ENCODE peak calls at places on chromosomes 7 and 10, in ten cellular contexts. One of them, this sample, is unnamed.
A peak's percentile ranks its signal among the peaks of the same experiment; 100 is the strongest.

GRCh38 chr7:74289660-74290589 is 718 bp downstream of the CLIP2 start:
- DNase-seq in HepG2: no peak
- DNase-seq in progenitor cell of endocrine pancreas: no peak
- DNase-seq in vagina: no peak
- DNase-seq in BJ: no peak
- DNase-seq in GM12865: peak; percentile 44
- DNase-seq in WTC11: no peak
- DNase-seq in AG04450: no peak
- DNase-seq in thoracic aorta: no peak
- DNase-seq in osteocyte: no peak
- DNase-seq in this sample: no peak

GRCh38 chr7:20785211-20786048 is 1.3 kb downstream of the SP8 start:
- DNase-seq in HepG2: no peak
- DNase-seq in progenitor cell of endocrine pancreas: no peak
- DNase-seq in vagina: no peak
- DNase-seq in BJ: no peak
- DNase-seq in GM12865: no peak
- DNase-seq in WTC11: peak; percentile 50
- DNase-seq in AG04450: no peak
- DNase-seq in thoracic aorta: no peak
- DNase-seq in osteocyte: no peak
- DNase-seq in this sample: no peak

GRCh38 chr10:62885656-62886461 is 69.7 kb upstream of the EGR2 start:
- DNase-seq in HepG2: peak; percentile 15
- DNase-seq in progenitor cell of endocrine pancreas: no peak
- DNase-seq in vagina: no peak
- DNase-seq in BJ: no peak
- DNase-seq in GM12865: no peak
- DNase-seq in WTC11: no peak
- DNase-seq in AG04450: no peak
- DNase-seq in thoracic aorta: no peak
- DNase-seq in osteocyte: no peak
- DNase-seq in this sample: no peak

GRCh38 chr10:34731885-34732701 is 83.0 kb downstream of the PARD3 start:
- DNase-seq in HepG2: no peak
- DNase-seq in progenitor cell of endocrine pancreas: no peak
- DNase-seq in vagina: no peak
- DNase-seq in BJ: no peak
- DNase-seq in GM12865: no peak
- DNase-seq in WTC11: no peak
- DNase-seq in AG04450: no peak
- DNase-seq in thoracic aorta: no peak
- DNase-seq in osteocyte: no peak
- DNase-seq in this sample: no peak

GRCh38 chr7:74372060-74372408 is 81.7 kb upstream of the GTF2IRD1 start:
- DNase-seq in HepG2: no peak
- DNase-seq in progenitor cell of endocrine pancreas: no peak
- DNase-seq in vagina: no peak
- DNase-seq in BJ: no peak
- DNase-seq in GM12865: no peak
- DNase-seq in WTC11: no peak
- DNase-seq in AG04450: no peak
- DNase-seq in thoracic aorta: no peak
- DNase-seq in osteocyte: no peak
- DNase-seq in this sample: no peak

GRCh38 chr10:16996530-16996964 is 133.1 kb downstream of the CUBN start:
- DNase-seq in HepG2: no peak
- DNase-seq in progenitor cell of endocrine pancreas: no peak
- DNase-seq in vagina: no peak
- DNase-seq in BJ: no peak
- DNase-seq in GM12865: no peak
- DNase-seq in WTC11: no peak
- DNase-seq in AG04450: no peak
- DNase-seq in thoracic aorta: no peak
- DNase-seq in osteocyte: no peak
- DNase-seq in this sample: no peak

GRCh38 chr7:102203218-102203617 is 83.5 kb upstream of the SH2B2 start:
- DNase-seq in HepG2: no peak
- DNase-seq in progenitor cell of endocrine pancreas: no peak
- DNase-seq in vagina: no peak
- DNase-seq in BJ: no peak
- DNase-seq in GM12865: no peak
- DNase-seq in WTC11: no peak
- DNase-seq in AG04450: no peak
- DNase-seq in thoracic aorta: no peak
- DNase-seq in osteocyte: no peak
- DNase-seq in this sample: no peak

GRCh38 chr10:124020871-124021823 is 72.3 kb downstream of the CHST15 start:
- DNase-seq in HepG2: no peak
- DNase-seq in progenitor cell of endocrine pancreas: no peak
- DNase-seq in vagina: no peak
- DNase-seq in BJ: no peak
- DNase-seq in GM12865: no peak
- DNase-seq in WTC11: no peak
- DNase-seq in AG04450: no peak
- DNase-seq in thoracic aorta: no peak
- DNase-seq in osteocyte: no peak
- DNase-seq in this sample: no peak

GRCh38 chr7:5525271-5526189 is 101.9 kb upstream of the TNRC18 start:
- DNase-seq in HepG2: peak; percentile 39
- DNase-seq in progenitor cell of endocrine pancreas: no peak
- DNase-seq in vagina: no peak
- DNase-seq in BJ: no peak
- DNase-seq in GM12865: peak; percentile 90
- DNase-seq in WTC11: no peak
- DNase-seq in AG04450: no peak
- DNase-seq in thoracic aorta: no peak
- DNase-seq in osteocyte: no peak
- DNase-seq in this sample: peak; percentile 47

GRCh38 chr10:66466622-66467021 is 459.2 kb upstream of the LRRTM3 start:
- DNase-seq in HepG2: no peak
- DNase-seq in progenitor cell of endocrine pancreas: no peak
- DNase-seq in vagina: no peak
- DNase-seq in BJ: no peak
- DNase-seq in GM12865: no peak
- DNase-seq in WTC11: no peak
- DNase-seq in AG04450: no peak
- DNase-seq in thoracic aorta: no peak
- DNase-seq in osteocyte: no peak
- DNase-seq in this sample: no peak

GRCh38 chr10:5157501-5157900 is 27.4 kb downstream of the AKR1C8 start:
- DNase-seq in HepG2: no peak
- DNase-seq in progenitor cell of endocrine pancreas: no peak
- DNase-seq in vagina: no peak
- DNase-seq in BJ: no peak
- DNase-seq in GM12865: no peak
- DNase-seq in WTC11: no peak
- DNase-seq in AG04450: no peak
- DNase-seq in thoracic aorta: no peak
- DNase-seq in osteocyte: no peak
- DNase-seq in this sample: no peak

GRCh38 chr7:103425177-103425576 is 20.8 kb downstream of the SLC26A5 start:
- DNase-seq in HepG2: no peak
- DNase-seq in progenitor cell of endocrine pancreas: no peak
- DNase-seq in vagina: no peak
- DNase-seq in BJ: no peak
- DNase-seq in GM12865: no peak
- DNase-seq in WTC11: no peak
- DNase-seq in AG04450: no peak
- DNase-seq in thoracic aorta: no peak
- DNase-seq in osteocyte: no peak
- DNase-seq in this sample: no peak

GRCh38 chr10:46544989-46545791 is 11.3 kb downstream of the GPRIN2 start:
- DNase-seq in HepG2: no peak
- DNase-seq in progenitor cell of endocrine pancreas: peak; percentile 8
- DNase-seq in vagina: no peak
- DNase-seq in BJ: no peak
- DNase-seq in GM12865: no peak
- DNase-seq in WTC11: peak; percentile 48
- DNase-seq in AG04450: no peak
- DNase-seq in thoracic aorta: no peak
- DNase-seq in osteocyte: peak; percentile 84
- DNase-seq in this sample: peak; percentile 64

GRCh38 chr7:7761340-7761973 is 43.0 kb upstream of the RPA3 start:
- DNase-seq in HepG2: peak; percentile 48
- DNase-seq in progenitor cell of endocrine pancreas: no peak
- DNase-seq in vagina: no peak
- DNase-seq in BJ: peak; percentile 17
- DNase-seq in GM12865: peak; percentile 67
- DNase-seq in WTC11: no peak
- DNase-seq in AG04450: no peak
- DNase-seq in thoracic aorta: no peak
- DNase-seq in osteocyte: no peak
- DNase-seq in this sample: no peak
- TF ChIP-seq CTCF in HepG2: peak; percentile 24
- TF ChIP-seq CTCF in progenitor cell of endocrine pancreas: no peak
- TF ChIP-seq CTCF in vagina: peak; percentile 9
- TF ChIP-seq CTCF in BJ: peak; percentile 20
- TF ChIP-seq CTCF in GM12865: peak; percentile 3
- TF ChIP-seq CTCF in WTC11: no peak
- TF ChIP-seq CTCF in AG04450: peak; percentile 43
- TF ChIP-seq CTCF in thoracic aorta: peak; percentile 25
- TF ChIP-seq CTCF in osteocyte: peak; percentile 64
- TF ChIP-seq CTCF in this sample: peak; percentile 30

GRCh38 chr7:87220026-87220733 is 648 bp upstream of the TMEM243 start:
- DNase-seq in HepG2: peak; percentile 50
- DNase-seq in progenitor cell of endocrine pancreas: peak; percentile 67
- DNase-seq in vagina: no peak
- DNase-seq in BJ: no peak
- DNase-seq in GM12865: peak; percentile 92
- DNase-seq in WTC11: peak; percentile 83
- DNase-seq in AG04450: no peak
- DNase-seq in thoracic aorta: peak; percentile 9
- DNase-seq in osteocyte: peak; percentile 91
- DNase-seq in this sample: peak; percentile 85

GRCh38 chr7:87219545-87220025 is at the start of gene TMEM243:
- DNase-seq in HepG2: peak; percentile 31
- DNase-seq in progenitor cell of endocrine pancreas: peak; percentile 32
- DNase-seq in vagina: no peak
- DNase-seq in BJ: no peak
- DNase-seq in GM12865: peak; percentile 93
- DNase-seq in WTC11: peak; percentile 46
- DNase-seq in AG04450: peak; percentile 44
- DNase-seq in thoracic aorta: peak; percentile 13
- DNase-seq in osteocyte: peak; percentile 87
- DNase-seq in this sample: peak; percentile 89

GRCh38 chr7:87220734-87221215 is 1.2 kb upstream of the TMEM243 start:
- DNase-seq in HepG2: no peak
- DNase-seq in progenitor cell of endocrine pancreas: no peak
- DNase-seq in vagina: no peak
- DNase-seq in BJ: no peak
- DNase-seq in GM12865: peak; percentile 22
- DNase-seq in WTC11: peak; percentile 17
- DNase-seq in AG04450: no peak
- DNase-seq in thoracic aorta: no peak
- DNase-seq in osteocyte: no peak
- DNase-seq in this sample: no peak

GRCh38 chr7:87217983-87218653 is 1.4 kb downstream of the TMEM243 start:
- DNase-seq in HepG2: no peak
- DNase-seq in progenitor cell of endocrine pancreas: no peak
- DNase-seq in vagina: no peak
- DNase-seq in BJ: no peak
- DNase-seq in GM12865: no peak
- DNase-seq in WTC11: no peak
- DNase-seq in AG04450: no peak
- DNase-seq in thoracic aorta: no peak
- DNase-seq in osteocyte: no peak
- DNase-seq in this sample: no peak

GRCh38 chr7:87218941-87219544 is 489 bp downstream of the TMEM243 start:
- DNase-seq in HepG2: peak; percentile 28
- DNase-seq in progenitor cell of endocrine pancreas: no peak
- DNase-seq in vagina: peak; percentile 92
- DNase-seq in BJ: no peak
- DNase-seq in GM12865: peak; percentile 83
- DNase-seq in WTC11: peak; percentile 65
- DNase-seq in AG04450: no peak
- DNase-seq in thoracic aorta: no peak
- DNase-seq in osteocyte: no peak
- DNase-seq in this sample: peak; percentile 44
- TF ChIP-seq CTCF in HepG2: no peak
- TF ChIP-seq CTCF in progenitor cell of endocrine pancreas: peak; percentile 14
- TF ChIP-seq CTCF in vagina: no peak
- TF ChIP-seq CTCF in BJ: peak; percentile 24
- TF ChIP-seq CTCF in GM12865: no peak
- TF ChIP-seq CTCF in WTC11: no peak
- TF ChIP-seq CTCF in AG04450: peak; percentile 23
- TF ChIP-seq CTCF in thoracic aorta: no peak
- TF ChIP-seq CTCF in osteocyte: no peak
- TF ChIP-seq CTCF in this sample: no peak

GRCh38 chr10:88318803-88319202 is 264.3 kb downstream of the RNLS start:
- DNase-seq in HepG2: peak; percentile 1
- DNase-seq in progenitor cell of endocrine pancreas: no peak
- DNase-seq in vagina: no peak
- DNase-seq in BJ: no peak
- DNase-seq in GM12865: peak; percentile 44
- DNase-seq in WTC11: peak; percentile 30
- DNase-seq in AG04450: no peak
- DNase-seq in thoracic aorta: no peak
- DNase-seq in osteocyte: no peak
- DNase-seq in this sample: no peak
- TF ChIP-seq CTCF in HepG2: peak; percentile 40
- TF ChIP-seq CTCF in progenitor cell of endocrine pancreas: no peak
- TF ChIP-seq CTCF in vagina: no peak
- TF ChIP-seq CTCF in BJ: peak; percentile 11
- TF ChIP-seq CTCF in GM12865: peak; percentile 8
- TF ChIP-seq CTCF in WTC11: peak; percentile 31
- TF ChIP-seq CTCF in AG04450: no peak
- TF ChIP-seq CTCF in thoracic aorta: no peak
- TF ChIP-seq CTCF in osteocyte: peak; percentile 31
- TF ChIP-seq CTCF in this sample: no peak

GRCh38 chr10:99913831-99914235 is 95.9 kb downstream of the DNMBP start:
- DNase-seq in HepG2: no peak
- DNase-seq in progenitor cell of endocrine pancreas: peak; percentile 40
- DNase-seq in vagina: no peak
- DNase-seq in BJ: no peak
- DNase-seq in GM12865: no peak
- DNase-seq in WTC11: peak; percentile 88
- DNase-seq in AG04450: no peak
- DNase-seq in thoracic aorta: no peak
- DNase-seq in osteocyte: no peak
- DNase-seq in this sample: no peak
- TF ChIP-seq CTCF in HepG2: no peak
- TF ChIP-seq CTCF in progenitor cell of endocrine pancreas: peak; percentile 52
- TF ChIP-seq CTCF in vagina: no peak
- TF ChIP-seq CTCF in BJ: no peak
- TF ChIP-seq CTCF in GM12865: no peak
- TF ChIP-seq CTCF in WTC11: no peak
- TF ChIP-seq CTCF in AG04450: no peak
- TF ChIP-seq CTCF in thoracic aorta: no peak
- TF ChIP-seq CTCF in osteocyte: no peak
- TF ChIP-seq CTCF in this sample: no peak

DNA sequence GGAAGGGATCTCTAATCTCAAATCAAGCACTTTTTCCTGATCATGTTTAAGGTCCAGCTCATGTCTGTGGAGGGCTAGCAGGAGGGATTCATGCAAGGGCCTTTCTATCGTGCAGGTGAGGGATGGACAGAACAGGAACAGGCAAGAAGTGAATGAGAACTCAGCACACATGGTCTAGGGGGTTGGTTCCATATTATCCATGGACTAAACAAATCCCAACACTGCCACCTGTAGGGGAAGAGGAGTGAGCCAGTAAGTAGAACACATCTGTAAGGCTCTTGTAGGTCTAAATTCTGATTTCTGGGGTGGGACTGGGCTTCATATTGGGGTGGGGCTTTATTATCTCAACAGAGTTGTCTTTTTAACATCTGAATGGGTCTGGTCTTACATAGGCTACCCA is 138.0 kb upstream of the TARP start:
- DNase-seq in HepG2: peak; percentile 28
- DNase-seq in progenitor cell of endocrine pancreas: no peak
- DNase-seq in vagina: no peak
- DNase-seq in BJ: no peak
- DNase-seq in GM12865: peak; percentile 43
- DNase-seq in WTC11: no peak
- DNase-seq in AG04450: no peak
- DNase-seq in thoracic aorta: no peak
- DNase-seq in osteocyte: no peak
- DNase-seq in this sample: no peak
- TF ChIP-seq CTCF in HepG2: no peak
- TF ChIP-seq CTCF in progenitor cell of endocrine pancreas: peak; percentile 26
- TF ChIP-seq CTCF in vagina: no peak
- TF ChIP-seq CTCF in BJ: peak; percentile 11
- TF ChIP-seq CTCF in GM12865: peak; percentile 28
- TF ChIP-seq CTCF in WTC11: peak; percentile 27
- TF ChIP-seq CTCF in AG04450: peak; percentile 31
- TF ChIP-seq CTCF in thoracic aorta: no peak
- TF ChIP-seq CTCF in osteocyte: peak; percentile 22
- TF ChIP-seq CTCF in this sample: no peak

This sample was measured in GM13976.